ENCODE peak calls at places on chromosomes 11 and 22, in nine cellular contexts. One of them, this sample, is unnamed.

GRCh38 chr22:39368402-39368801 is 18.6 kb downstream of the SYNGR1 start:
- DNase-seq in A549: no peak
- DNase-seq in suprapubic skin: no peak
- DNase-seq in K562: no peak
- DNase-seq in ovary: no peak
- DNase-seq in stomach: no peak
- DNase-seq in HepG2: no peak
- DNase-seq in sigmoid colon: no peak
- DNase-seq in transverse colon: no peak
- DNase-seq in this sample: no peak

GRCh38 chr11:58658553-58659080 is 36.2 kb downstream of the CNTF start:
- DNase-seq in ovary: no peak
- DNase-seq in suprapubic skin: no peak
- DNase-seq in transverse colon: no peak
- DNase-seq in A549: no peak
- DNase-seq in HepG2: no peak
- DNase-seq in sigmoid colon: no peak
- DNase-seq in K562: no peak
- DNase-seq in stomach: no peak
- DNase-seq in this sample: no peak

GRCh38 chr11:65041206-65042035 is at the start of gene SAC3D1:
- DNase-seq in HepG2: no peak
- DNase-seq in transverse colon: peak
- DNase-seq in A549: peak
- DNase-seq in suprapubic skin: no peak
- DNase-seq in K562: peak
- DNase-seq in stomach: peak
- DNase-seq in sigmoid colon: no peak
- DNase-seq in ovary: no peak
- DNase-seq in this sample: no peak

GRCh38 chr11:128776088-128776433 is 82.2 kb downstream of the FLI1 start:
- DNase-seq in transverse colon: peak
- DNase-seq in sigmoid colon: no peak
- DNase-seq in ovary: no peak
- DNase-seq in K562: no peak
- DNase-seq in HepG2: no peak
- DNase-seq in suprapubic skin: no peak
- DNase-seq in A549: no peak
- DNase-seq in stomach: no peak
- DNase-seq in this sample: no peak

GRCh38 chr11:91326751-91327150 is 897.9 kb upstream of the FAT3 start:
- DNase-seq in K562: no peak
- DNase-seq in HepG2: no peak
- DNase-seq in A549: no peak
- DNase-seq in transverse colon: no peak
- DNase-seq in stomach: no peak
- DNase-seq in ovary: no peak
- DNase-seq in suprapubic skin: no peak
- DNase-seq in sigmoid colon: no peak
- DNase-seq in this sample: no peak

GRCh38 chr11:68845351-68846002 is 3.8 kb upstream of the CPT1A start:
- DNase-seq in stomach: no peak
- DNase-seq in K562: no peak
- DNase-seq in transverse colon: no peak
- DNase-seq in ovary: no peak
- DNase-seq in sigmoid colon: no peak
- DNase-seq in A549: no peak
- DNase-seq in HepG2: peak
- DNase-seq in suprapubic skin: no peak
- DNase-seq in this sample: no peak

GRCh38 chr22:30752771-30753170 is 58.1 kb downstream of the OSBP2 start:
- DNase-seq in A549: no peak
- DNase-seq in K562: no peak
- DNase-seq in transverse colon: no peak
- DNase-seq in sigmoid colon: no peak
- DNase-seq in suprapubic skin: no peak
- DNase-seq in HepG2: no peak
- DNase-seq in stomach: no peak
- DNase-seq in ovary: no peak
- DNase-seq in this sample: no peak

GRCh38 chr11:36478700-36479329 is 31.3 kb downstream of the TRAF6 start:
- DNase-seq in A549: peak
- DNase-seq in HepG2: peak
- DNase-seq in suprapubic skin: no peak
- DNase-seq in transverse colon: peak
- DNase-seq in K562: no peak
- DNase-seq in ovary: no peak
- DNase-seq in sigmoid colon: no peak
- DNase-seq in stomach: no peak
- DNase-seq in this sample: peak

GRCh38 chr11:63553759-63554158 is 9.4 kb downstream of the PLAAT2 start:
- DNase-seq in K562: no peak
- DNase-seq in sigmoid colon: peak
- DNase-seq in transverse colon: no peak
- DNase-seq in A549: no peak
- DNase-seq in HepG2: no peak
- DNase-seq in ovary: no peak
- DNase-seq in stomach: no peak
- DNase-seq in suprapubic skin: no peak
- DNase-seq in this sample: no peak

GRCh38 chr11:2109541-2110019 is 29.6 kb downstream of the IGF2 start:
- DNase-seq in transverse colon: no peak
- DNase-seq in stomach: no peak
- DNase-seq in sigmoid colon: no peak
- DNase-seq in HepG2: peak
- DNase-seq in A549: no peak
- DNase-seq in K562: no peak
- DNase-seq in suprapubic skin: no peak
- DNase-seq in ovary: no peak
- DNase-seq in this sample: no peak

DNA sequence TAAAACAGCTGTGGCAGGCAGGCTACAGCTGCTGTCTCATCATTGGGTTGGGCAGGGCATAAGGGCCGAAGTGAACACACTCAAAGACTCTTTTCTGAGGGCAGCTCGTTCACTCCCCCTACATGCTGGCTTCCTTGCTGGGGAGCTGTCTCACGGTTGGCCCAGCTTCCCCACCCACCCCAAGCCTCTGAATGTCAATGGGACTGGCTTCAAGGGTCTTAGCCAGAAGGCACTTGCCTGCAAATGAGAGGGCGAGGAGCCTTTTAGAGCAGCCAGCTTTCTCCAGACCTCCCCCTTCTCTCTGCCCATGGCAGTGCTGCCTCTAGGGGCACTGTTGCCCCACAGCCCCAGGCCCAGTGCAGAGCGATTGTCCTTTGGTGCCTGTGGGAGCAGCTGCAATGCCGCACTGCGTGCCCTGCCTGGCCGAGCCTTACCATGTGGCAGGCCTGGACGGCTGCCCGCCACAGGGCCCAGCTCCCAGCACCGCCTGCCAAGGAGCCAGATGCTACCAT is 94.7 kb upstream of the RASSF10 start:
- DNase-seq in K562: peak
- DNase-seq in HepG2: no peak
- DNase-seq in sigmoid colon: peak
- DNase-seq in suprapubic skin: peak
- DNase-seq in A549: peak
- DNase-seq in ovary: peak
- DNase-seq in transverse colon: peak
- DNase-seq in stomach: no peak
- DNase-seq in this sample: no peak
- TF ChIP-seq CTCF in K562: peak
- TF ChIP-seq CTCF in HepG2: peak
- TF ChIP-seq CTCF in sigmoid colon: peak
- TF ChIP-seq CTCF in suprapubic skin: no peak
- TF ChIP-seq CTCF in A549: peak
- TF ChIP-seq CTCF in ovary: no peak
- TF ChIP-seq CTCF in transverse colon: no peak
- TF ChIP-seq CTCF in stomach: peak
- TF ChIP-seq CTCF in this sample: peak

GRCh38 chr22:22866381-22867111 is 21.1 kb upstream of the IGLL5 start:
- DNase-seq in sigmoid colon: no peak
- DNase-seq in stomach: no peak
- DNase-seq in K562: peak
- DNase-seq in ovary: no peak
- DNase-seq in A549: no peak
- DNase-seq in transverse colon: no peak
- DNase-seq in suprapubic skin: no peak
- DNase-seq in HepG2: no peak
- DNase-seq in this sample: peak

GRCh38 chr22:22865311-22866072 is 22.1 kb upstream of the IGLL5 start:
- DNase-seq in transverse colon: peak
- DNase-seq in sigmoid colon: no peak
- DNase-seq in HepG2: no peak
- DNase-seq in suprapubic skin: no peak
- DNase-seq in ovary: no peak
- DNase-seq in K562: peak
- DNase-seq in stomach: no peak
- DNase-seq in A549: no peak
- DNase-seq in this sample: peak

GRCh38 chr22:22858559-22858937 is 29.1 kb upstream of the IGLL5 start:
- DNase-seq in transverse colon: no peak
- DNase-seq in ovary: no peak
- DNase-seq in K562: no peak
- DNase-seq in sigmoid colon: no peak
- DNase-seq in HepG2: peak
- DNase-seq in stomach: no peak
- DNase-seq in suprapubic skin: no peak
- DNase-seq in A549: no peak
- DNase-seq in this sample: no peak

GRCh38 chr22:22857607-22858558 is 29.7 kb upstream of the IGLL5 start:
- DNase-seq in HepG2: no peak
- DNase-seq in A549: no peak
- DNase-seq in transverse colon: no peak
- DNase-seq in suprapubic skin: no peak
- DNase-seq in K562: no peak
- DNase-seq in stomach: no peak
- DNase-seq in ovary: no peak
- DNase-seq in sigmoid colon: no peak
- DNase-seq in this sample: no peak

GRCh38 chr22:22863001-22863400 is 24.6 kb upstream of the IGLL5 start:
- DNase-seq in K562: no peak
- DNase-seq in transverse colon: no peak
- DNase-seq in ovary: no peak
- DNase-seq in sigmoid colon: no peak
- DNase-seq in stomach: no peak
- DNase-seq in suprapubic skin: no peak
- DNase-seq in A549: no peak
- DNase-seq in HepG2: no peak
- DNase-seq in this sample: no peak
- TF ChIP-seq EP300 in K562: no peak
- TF ChIP-seq EP300 in transverse colon: no peak
- TF ChIP-seq EP300 in ovary: no peak
- TF ChIP-seq EP300 in sigmoid colon: no peak
- TF ChIP-seq EP300 in stomach: no peak
- TF ChIP-seq EP300 in suprapubic skin: no peak
- TF ChIP-seq EP300 in A549: no peak
- TF ChIP-seq EP300 in HepG2: no peak
- TF ChIP-seq EP300 in this sample: no peak

DNA sequence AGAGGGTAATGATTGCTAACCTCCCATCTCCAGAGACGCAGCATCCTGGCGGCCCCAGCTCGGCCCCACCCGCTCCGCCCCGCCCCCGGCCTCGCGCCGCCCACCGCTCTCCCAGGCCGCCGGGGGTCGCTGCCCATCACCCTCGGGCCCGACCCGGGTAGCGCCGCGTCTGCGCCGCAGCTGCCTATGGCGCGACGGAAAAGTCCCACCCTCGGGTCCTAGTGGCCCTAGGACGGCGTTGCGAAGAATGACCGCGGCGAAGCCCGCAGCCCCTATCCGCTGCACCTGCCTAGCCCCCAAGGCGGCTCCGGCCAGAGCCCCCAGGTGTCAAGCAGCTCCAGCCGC is 457 bp downstream of the CPSF7 start:
- DNase-seq in transverse colon: peak
- DNase-seq in suprapubic skin: peak
- DNase-seq in A549: peak
- DNase-seq in HepG2: peak
- DNase-seq in sigmoid colon: peak
- DNase-seq in ovary: no peak
- DNase-seq in K562: peak
- DNase-seq in stomach: peak
- DNase-seq in this sample: no peak
- TF ChIP-seq POLR2A in transverse colon: no peak
- TF ChIP-seq POLR2A in suprapubic skin: no peak
- TF ChIP-seq POLR2A in A549: peak
- TF ChIP-seq POLR2A in HepG2: peak
- TF ChIP-seq POLR2A in sigmoid colon: no peak
- TF ChIP-seq POLR2A in ovary: no peak
- TF ChIP-seq POLR2A in K562: no peak
- TF ChIP-seq POLR2A in stomach: no peak
- TF ChIP-seq POLR2A in this sample: no peak

DNA sequence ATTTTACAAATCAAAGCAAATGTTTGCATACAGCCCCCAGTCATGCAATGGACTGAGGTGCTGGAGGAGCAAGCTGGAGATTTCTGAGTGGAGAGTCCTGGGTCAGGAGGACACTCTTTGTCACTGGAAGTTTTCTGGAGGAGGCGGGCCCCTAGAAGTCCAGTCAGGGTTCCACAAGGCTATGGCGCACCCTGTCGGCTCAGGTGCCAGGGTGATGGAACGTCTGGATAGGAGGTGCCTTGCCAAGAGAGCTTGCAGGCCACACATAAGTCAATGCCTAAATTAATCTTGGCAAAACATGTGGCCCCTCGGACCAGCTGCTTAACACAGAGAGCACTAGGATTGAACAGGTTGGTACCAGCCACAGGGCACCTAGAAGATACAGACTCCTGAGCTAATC is 174.7 kb upstream of the CADM1 start:
- DNase-seq in transverse colon: peak
- DNase-seq in K562: no peak
- DNase-seq in A549: peak
- DNase-seq in ovary: no peak
- DNase-seq in sigmoid colon: no peak
- DNase-seq in stomach: no peak
- DNase-seq in suprapubic skin: no peak
- DNase-seq in HepG2: peak
- DNase-seq in this sample: no peak
- TF ChIP-seq CTCF in transverse colon: peak
- TF ChIP-seq CTCF in K562: no peak
- TF ChIP-seq CTCF in A549: peak
- TF ChIP-seq CTCF in ovary: no peak
- TF ChIP-seq CTCF in sigmoid colon: no peak
- TF ChIP-seq CTCF in stomach: no peak
- TF ChIP-seq CTCF in suprapubic skin: no peak
- TF ChIP-seq CTCF in HepG2: peak
- TF ChIP-seq CTCF in this sample: no peak

GRCh38 chr11:11843642-11844041 is 1.9 kb downstream of the USP47 start:
- DNase-seq in HepG2: no peak
- DNase-seq in ovary: no peak
- DNase-seq in K562: no peak
- DNase-seq in sigmoid colon: no peak
- DNase-seq in stomach: no peak
- DNase-seq in A549: no peak
- DNase-seq in suprapubic skin: no peak
- DNase-seq in transverse colon: no peak
- DNase-seq in this sample: no peak
- TF ChIP-seq EP300 in HepG2: no peak
- TF ChIP-seq EP300 in ovary: no peak
- TF ChIP-seq EP300 in K562: peak
- TF ChIP-seq EP300 in sigmoid colon: no peak
- TF ChIP-seq EP300 in stomach: no peak
- TF ChIP-seq EP300 in A549: no peak
- TF ChIP-seq EP300 in suprapubic skin: no peak
- TF ChIP-seq EP300 in transverse colon: no peak
- TF ChIP-seq EP300 in this sample: no peak